ENCODE peak calls at places on chromosomes 4 and X, in four cellular contexts. D, K, I and X are unnamed samples.

GRCh38 chr4:120611092-120611491 is 311.4 kb downstream of the PRDM5 start:
- DNase-seq in D (no peak), K (no peak), I (no peak), X (no peak)

GRCh38 chr4:38119663-38120374 is 159.6 kb downstream of the PTTG2 start:
- DNase-seq in D (no peak), K (no peak), I (no peak), X (no peak)

GRCh38 chrX:19897087-19897486 is 9.7 kb upstream of the SH3KBP1 start:
- DNase-seq in D (no peak), K (no peak), I (no peak), X (no peak)

GRCh38 chrX:85698921-85699320 is 319.5 kb upstream of the POF1B start:
- DNase-seq in D (no peak), K (no peak), I (no peak), X (no peak)

GRCh38 chrX:32874839-32875238 is 336.5 kb downstream of the DMD start:
- DNase-seq in D (no peak), K (no peak), I (no peak), X (no peak)

GRCh38 chr4:6938237-6938636 is 28.6 kb downstream of the TBC1D14 start:
- DNase-seq in D (no peak), K (no peak), I (no peak), X (no peak)

GRCh38 chr4:18077808-18078207 is 56.3 kb upstream of the LCORL start:
- DNase-seq in D (no peak), K (no peak), I (no peak), X (no peak)

GRCh38 chrX:133440081-133440796 is 24.9 kb upstream of the GPC4 start:
- DNase-seq in D (no peak), K (no peak), I (no peak), X (no peak)

GRCh38 chr4:13704020-13704419 is 76.5 kb upstream of the BOD1L1 start:
- DNase-seq in D (no peak), K (no peak), I (no peak), X (no peak)

GRCh38 chr4:172815499-172816175 is 353.0 kb upstream of the GALNT7 start:
- DNase-seq in D (no peak), K (no peak), I (no peak), X (no peak)

GRCh38 chrX:39896951-39897740 is 200.6 kb downstream of the BCOR start:
- DNase-seq in D (no peak), K (peak; percentile 74), I (peak; percentile 48), X (no peak)

GRCh38 chr4:128832253-128832641 is 22.7 kb downstream of the JADE1 start:
- DNase-seq in D (no peak), K (no peak), I (no peak), X (no peak)

GRCh38 chrX:77788050-77788449 is 2.0 kb upstream of the ATRX start:
- DNase-seq in D (no peak), K (no peak), I (no peak), X (no peak)

GRCh38 chrX:8849462-8849861 is 48.3 kb upstream of the FAM9A start:
- DNase-seq in D (no peak), K (no peak), I (no peak), X (no peak)

GRCh38 chrX:151828434-151829080 is 84.1 kb upstream of the MAGEA4 start:
- DNase-seq in D (no peak), K (no peak), I (no peak), X (no peak)

GRCh38 chrX:111041018-111041462 is 55.0 kb upstream of the PAK3 start:
- DNase-seq in D (no peak), K (no peak), I (no peak), X (no peak)

GRCh38 chr4:158754385-158755180 is 14.2 kb upstream of the FNIP2 start:
- DNase-seq in D (no peak), K (no peak), I (no peak), X (no peak)

GRCh38 chr4:104022871-104023270 is 303.1 kb upstream of the TACR3 start:
- DNase-seq in D (no peak), K (no peak), I (no peak), X (no peak)

GRCh38 chr4:52376107-52376704 is 282.9 kb downstream of the USP46 start:
- DNase-seq in D (no peak), K (peak; percentile 73), I (no peak), X (no peak)

GRCh38 chr4:53695540-53696463 is 104.5 kb upstream of the LNX1 start:
- DNase-seq in D (no peak), K (no peak), I (no peak), X (no peak)

GRCh38 chr4:76723916-76724315 is 174.0 kb downstream of the SOWAHB start:
- DNase-seq in D (no peak), K (no peak), I (no peak), X (no peak)

GRCh38 chrX:46034868-46035267 is 510.4 kb downstream of the ZNF674 start:
- DNase-seq in D (no peak), K (no peak), I (no peak), X (no peak)

GRCh38 chr4:73723029-73723428 is 17.3 kb upstream of the CXCL8 start:
- DNase-seq in D (no peak), K (no peak), I (no peak), X (no peak)

GRCh38 chr4:26161030-26161824 is 159.6 kb upstream of the RBPJ start:
- DNase-seq in D (no peak), K (no peak), I (no peak), X (no peak)

GRCh38 chrX:106791495-106791894 is 11.0 kb upstream of the TBC1D8B start:
- DNase-seq in D (no peak), K (peak; percentile 6), I (no peak), X (no peak)

GRCh38 chr4:164402554-164402953 is 351.4 kb upstream of the SMIM31 start:
- DNase-seq in D (no peak), K (no peak), I (no peak), X (no peak)

GRCh38 chr4:102439835-102440234 is 61.3 kb upstream of the NFKB1 start:
- DNase-seq in D (no peak), K (peak; percentile 11), I (no peak), X (no peak)

GRCh38 chr4:165766018-165766417 is 107.0 kb upstream of the TLL1 start:
- DNase-seq in D (no peak), K (no peak), I (no peak), X (no peak)

GRCh38 chrX:63658920-63659319 is 126.1 kb downstream of the ARHGEF9 start:
- DNase-seq in D (no peak), K (peak; percentile 29), I (no peak), X (no peak)

GRCh38 chrX:134373736-134374135 is 86.2 kb upstream of the HPRT1 start:
- DNase-seq in D (no peak), K (peak; percentile 12), I (no peak), X (no peak)

GRCh38 chr4:8384397-8385060 is 56.0 kb downstream of the ACOX3 start:
- DNase-seq in D (no peak), K (no peak), I (no peak), X (no peak)

GRCh38 chr4:143346208-143346607 is 9.5 kb downstream of the GAB1 start:
- DNase-seq in D (no peak), K (no peak), I (peak; percentile 56), X (no peak)

GRCh38 chrX:94454606-94455005 is 780.6 kb downstream of the FAM133A start:
- DNase-seq in D (no peak), K (no peak), I (no peak), X (no peak)

GRCh38 chr4:159047478-159048165 is 55.3 kb upstream of the RAPGEF2 start:
- DNase-seq in D (no peak), K (no peak), I (no peak), X (no peak)

GRCh38 chr4:178137732-178138471 is 695.7 kb upstream of the AGA start:
- DNase-seq in D (no peak), K (no peak), I (no peak), X (no peak)

GRCh38 chr4:139763205-139763604 is 97.6 kb downstream of the MGST2 start:
- DNase-seq in D (no peak), K (no peak), I (no peak), X (no peak)
- H3K4me3 ChIP-seq in D (no peak overlapping the region), K (no peak overlapping the region), I (no peak overlapping the region), X (no peak overlapping the region)

DNA sequence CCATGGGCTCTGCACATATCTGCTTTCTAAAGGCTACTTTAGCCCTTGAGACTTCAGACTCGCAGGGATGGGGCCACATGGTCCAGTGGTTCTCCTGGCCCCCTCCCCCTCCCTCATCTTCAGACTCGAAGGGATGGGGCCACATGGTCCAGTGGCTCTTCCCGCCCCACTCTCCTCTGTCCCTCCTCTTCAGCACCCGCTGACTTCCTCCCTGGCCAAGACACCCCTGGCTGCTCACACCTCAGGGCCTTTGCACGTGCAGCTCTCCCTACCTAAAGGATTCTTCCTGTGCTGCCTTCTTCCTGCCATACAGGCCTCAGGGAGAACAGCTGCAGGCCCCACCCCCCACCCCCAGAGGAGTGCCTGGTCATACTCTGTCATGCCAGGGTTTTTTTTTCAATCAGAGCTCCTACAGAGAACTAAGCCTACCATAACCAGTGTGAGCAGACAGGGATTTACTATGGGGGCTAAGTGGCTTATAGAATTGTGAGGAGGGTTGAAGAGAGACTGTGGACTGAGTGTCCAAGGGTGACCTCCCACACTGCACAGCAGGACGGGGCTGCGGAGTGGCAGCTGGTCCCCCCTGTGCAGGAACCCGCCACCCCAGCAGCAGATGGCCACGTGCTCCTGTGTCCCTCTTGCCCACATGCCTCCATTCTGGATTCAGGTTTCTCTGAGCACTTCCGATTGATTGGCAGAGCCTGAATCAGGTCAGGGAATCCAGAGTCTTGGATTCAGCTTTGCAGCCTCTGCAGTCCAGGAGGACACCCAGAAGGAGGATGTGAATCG is 6.1 kb upstream of the SPON2 start:
- DNase-seq in D (no peak), K (no peak), I (no peak), X (no peak)
- H3K27ac ChIP-seq in D (no peak overlapping the region), K (no peak overlapping the region), I (no peak overlapping the region), X (no peak overlapping the region)

DNA sequence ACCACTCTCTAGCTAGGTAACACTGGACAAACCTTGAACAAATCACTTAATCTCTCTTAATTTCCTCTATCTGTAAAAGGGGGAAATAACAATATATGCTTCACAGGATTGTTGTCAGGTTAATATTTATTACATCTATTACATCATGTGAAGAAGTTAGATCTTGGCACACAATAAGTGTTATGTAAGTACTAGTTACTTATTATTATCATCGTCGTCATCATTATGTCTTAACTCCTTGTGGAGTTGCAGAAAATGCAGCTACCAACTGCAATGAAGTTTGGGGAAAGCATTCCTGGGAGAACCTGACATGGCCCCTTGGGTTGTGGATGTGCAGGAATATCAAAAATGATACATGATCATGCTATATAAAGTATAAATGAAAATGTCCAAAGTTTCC is 4.8 kb upstream of the JCHAIN start:
- DNase-seq in D (no peak), K (no peak), I (no peak), X (no peak)
- H3K4me3 ChIP-seq in D (no peak overlapping the region), K (no peak overlapping the region), I (no peak overlapping the region), X (no peak overlapping the region)

GRCh38 chrX:38206542-38206941 is 14.1 kb downstream of the SRPX start:
- DNase-seq in D (no peak), K (no peak), I (no peak), X (no peak)
- H3K27ac ChIP-seq in D (no peak overlapping the region), K (no peak overlapping the region), I (peak overlapping the region; percentile 12), X (no peak overlapping the region)

GRCh38 chrX:30304866-30305265 is 4.3 kb downstream of the NR0B1 start:
- DNase-seq in D (no peak), K (no peak), I (no peak), X (no peak)

GRCh38 chrX:30310429-30311206 is 1.4 kb upstream of the NR0B1 start:
- DNase-seq in D (no peak), K (no peak), I (no peak), X (no peak)

GRCh38 chrX:30307466-30307865 is 1.7 kb downstream of the NR0B1 start:
- DNase-seq in D (no peak), K (no peak), I (no peak), X (no peak)

GRCh38 chrX:30309139-30309571 is at the start of gene NR0B1:
- DNase-seq in D (no peak), K (peak; percentile 32), I (no peak), X (no peak)

GRCh38 chrX:30308263-30309138 is 689 bp downstream of the NR0B1 start:
- DNase-seq in D (no peak), K (peak; percentile 51), I (no peak), X (no peak)
- H3K4me3 ChIP-seq in D (no peak overlapping the region), K (peak overlapping the region; percentile 18), I (no peak overlapping the region), X (no peak overlapping the region)